ENCODE peak calls at places on chromosomes 12 and 14, in ten cellular contexts. R, L, F, O, W, Z, N, J, T and P are unnamed samples.
A peak's percentile ranks its signal among the peaks of the same experiment; 100 is the strongest.

GRCh38 chr14:76920572-76921175 is 94.5 kb downstream of the LRRC74A start:
- DNase-seq in N (no peak), Z (peak; percentile 71), R (peak; percentile 38), F (no peak), W (no peak), J (no peak), L (no peak), T (no peak), O (no peak), P (no peak)

GRCh38 chr14:101711041-101711861 is 50.3 kb upstream of the PPP2R5C start:
- DNase-seq in Z (no peak), O (no peak), N (no peak), L (no peak), R (no peak), F (no peak), J (no peak), W (no peak), T (no peak), P (no peak)

GRCh38 chr14:94179244-94179643 is 5.1 kb downstream of the PPP4R4 start:
- DNase-seq in J (no peak), N (no peak), F (no peak), O (no peak), R (no peak), L (no peak), W (no peak), Z (no peak), T (no peak), P (no peak)

GRCh38 chr14:21087294-21088091 is 11.0 kb downstream of the ZNF219 start:
- DNase-seq in T (peak; percentile 76), F (peak; percentile 41), N (peak; percentile 77), W (peak; percentile 61), Z (peak; percentile 95), R (peak; percentile 94), J (peak; percentile 62), L (no peak), O (no peak), P (no peak)

GRCh38 chr12:53067993-53068770 is 11.0 kb downstream of the SPRYD3 start:
- DNase-seq in L (no peak), N (no peak), W (no peak), J (no peak), T (no peak), R (no peak), O (no peak), Z (no peak), F (peak; percentile 23), P (peak; percentile 19)

GRCh38 chr14:69685217-69685616 is 73.8 kb downstream of the SUSD6 start:
- DNase-seq in O (no peak), T (no peak), Z (no peak), R (no peak), J (no peak), F (no peak), N (no peak), L (no peak), W (no peak), P (no peak)

GRCh38 chr12:113796086-113796827 is 169.9 kb downstream of the RBM19 start:
- DNase-seq in Z (no peak), W (no peak), J (no peak), L (no peak), F (no peak), N (no peak), R (no peak), O (no peak), T (no peak), P (no peak)

GRCh38 chr14:95218472-95219193 is 61.3 kb upstream of the DICER1 start:
- DNase-seq in T (no peak), R (no peak), J (no peak), O (no peak), L (no peak), F (no peak), W (no peak), N (no peak), Z (no peak), P (no peak)

GRCh38 chr14:49702725-49703124 is 9.8 kb downstream of the KLHDC1 start:
- DNase-seq in W (no peak), F (no peak), R (no peak), O (no peak), T (no peak), L (no peak), Z (no peak), N (no peak), J (no peak), P (no peak)

GRCh38 chr12:130622803-130623202 is 93.3 kb downstream of the RIMBP2 start:
- DNase-seq in Z (no peak), W (no peak), L (no peak), J (no peak), R (no peak), F (no peak), T (no peak), N (no peak), O (no peak), P (no peak)

GRCh38 chr12:27873010-27873409 is 93.0 kb upstream of the MANSC4 start:
- DNase-seq in T (no peak), Z (no peak), O (no peak), N (no peak), J (no peak), W (no peak), F (no peak), L (no peak), R (no peak), P (no peak)

GRCh38 chr14:47715330-47715729 is 39.9 kb upstream of the MDGA2 start:
- DNase-seq in R (no peak), J (peak; percentile 37), W (no peak), T (no peak), F (no peak), Z (no peak), N (no peak), O (no peak), L (no peak), P (no peak)

GRCh38 chr12:85280984-85281946 is 1.2 kb downstream of the ALX1 start:
- DNase-seq in N (no peak), O (no peak), L (no peak), J (no peak), R (no peak), Z (no peak), W (no peak), F (no peak), T (no peak), P (no peak)

GRCh38 chr14:104355101-104355691 is 216.8 kb downstream of the KIF26A start:
- DNase-seq in R (no peak), O (no peak), J (no peak), F (no peak), W (no peak), T (no peak), N (no peak), L (no peak), Z (no peak), P (peak; percentile 38)

GRCh38 chr14:49992901-49993335 is 100.0 kb downstream of the ARF6 start:
- DNase-seq in O (no peak), L (peak; percentile 87), F (peak; percentile 95), W (peak; percentile 88), J (peak; percentile 76), N (no peak), T (no peak), R (peak; percentile 74), Z (peak; percentile 54), P (peak; percentile 19)

GRCh38 chr14:84421611-84422010 is 1108.3 kb upstream of the FLRT2 start:
- DNase-seq in J (no peak), N (no peak), O (no peak), R (no peak), Z (no peak), F (no peak), L (no peak), T (no peak), W (no peak), P (no peak)

GRCh38 chr12:92369643-92370042 is 224.0 kb upstream of the BTG1 start:
- DNase-seq in L (no peak), F (no peak), O (no peak), W (peak; percentile 36), J (no peak), N (no peak), T (peak; percentile 75), R (peak; percentile 84), Z (peak; percentile 2), P (no peak)

GRCh38 chr14:100679707-100680438 is 46.8 kb upstream of the DLK1 start:
- DNase-seq in J (peak; percentile 96), O (peak; percentile 54), T (peak; percentile 86), R (peak; percentile 85), F (peak; percentile 67), L (no peak), W (no peak), Z (peak; percentile 75), N (no peak), P (no peak)
- TF ChIP-seq CTCF in J (peak; percentile 47), O (no peak), T (peak; percentile 57), R (peak; percentile 52), F (no peak), L (no peak), W (no peak), Z (no peak), N (no peak), P (no peak)

GRCh38 chr12:22574921-22575320 is 30.6 kb upstream of the C2CD5 start:
- DNase-seq in J (no peak), F (no peak), Z (no peak), N (no peak), W (no peak), T (no peak), O (no peak), L (no peak), R (no peak), P (no peak)

GRCh38 chr12:22573181-22573580 is 28.8 kb upstream of the C2CD5 start:
- DNase-seq in J (no peak), F (no peak), O (no peak), T (no peak), R (no peak), W (no peak), Z (no peak), N (no peak), L (no peak), P (no peak)

GRCh38 chr12:22569253-22569652 is 24.9 kb upstream of the C2CD5 start:
- DNase-seq in L (no peak), R (no peak), F (no peak), W (no peak), J (no peak), T (no peak), N (no peak), O (no peak), Z (no peak), P (no peak)
- H3K4me3 ChIP-seq in L (no peak overlapping the region), R (no peak overlapping the region), F (no peak overlapping the region), W (no peak overlapping the region), J (no peak overlapping the region), T (no peak overlapping the region), N (no peak overlapping the region), O (no peak overlapping the region), Z (no peak overlapping the region), P (no peak overlapping the region)

GRCh38 chr14:86405250-86405649 is 875.3 kb downstream of the FLRT2 start:
- DNase-seq in R (no peak), O (no peak), T (no peak), F (no peak), N (no peak), L (no peak), Z (peak; percentile 51), J (peak; percentile 3), W (no peak), P (no peak)
- TF ChIP-seq CTCF in R (no peak), O (no peak), T (no peak), F (no peak), N (no peak), L (no peak), Z (no peak), J (no peak), W (no peak), P (no peak)

DNA sequence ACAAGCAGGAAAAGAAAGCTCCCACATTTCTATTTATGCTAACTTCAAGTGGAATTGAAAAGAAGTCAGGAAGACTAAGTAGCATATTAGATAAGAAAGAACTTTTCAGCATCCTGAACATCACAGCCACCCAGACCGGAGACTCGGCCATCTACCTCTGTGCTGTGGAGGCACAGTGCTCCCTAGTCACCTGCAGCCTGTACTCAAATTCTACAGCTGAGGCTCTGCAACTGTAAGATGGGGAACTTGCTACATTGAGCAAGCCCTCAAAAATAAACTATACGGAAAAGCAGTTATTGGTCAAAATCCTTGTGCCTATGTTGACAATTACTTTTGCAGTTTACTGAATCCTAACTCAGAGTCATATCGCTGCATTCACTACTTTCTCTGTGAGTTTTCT is 361.9 kb downstream of the DAD1 start:
- DNase-seq in F (no peak), O (no peak), R (no peak), N (no peak), W (no peak), Z (no peak), J (no peak), L (no peak), T (no peak), P (no peak)
- H3K4me3 ChIP-seq in F (no peak overlapping the region), O (no peak overlapping the region), R (no peak overlapping the region), N (no peak overlapping the region), W (no peak overlapping the region), Z (no peak overlapping the region), J (no peak overlapping the region), L (no peak overlapping the region), T (no peak overlapping the region), P (no peak overlapping the region)